ENCODE peak calls at places on chromosomes 7 and 10, in seven cellular contexts. One of them, this sample, is unnamed.

GRCh38 chr7:28093617-28094232 is 86.9 kb downstream of the JAZF1 start:
- DNase-seq in hepatocyte: peak; percentile 75
- DNase-seq in neural progenitor cell: peak; percentile 90
- DNase-seq in cardiac muscle cell: peak; percentile 84
- DNase-seq in heart right ventricle: peak; percentile 57
- DNase-seq in H1: peak; percentile 67
- DNase-seq in transverse colon: peak; percentile 74
- DNase-seq in this sample: peak; percentile 81

GRCh38 chr10:15200626-15201025 is 32.1 kb upstream of the NMT2 start:
- DNase-seq in hepatocyte: peak; percentile 34
- DNase-seq in neural progenitor cell: no peak
- DNase-seq in cardiac muscle cell: peak; percentile 84
- DNase-seq in heart right ventricle: no peak
- DNase-seq in H1: no peak
- DNase-seq in transverse colon: no peak
- DNase-seq in this sample: no peak

GRCh38 chr7:39656415-39656814 is 33.0 kb downstream of the RALA start:
- DNase-seq in hepatocyte: no peak
- DNase-seq in neural progenitor cell: no peak
- DNase-seq in cardiac muscle cell: no peak
- DNase-seq in heart right ventricle: no peak
- DNase-seq in H1: no peak
- DNase-seq in transverse colon: no peak
- DNase-seq in this sample: no peak

GRCh38 chr7:131692131-131692960 is 135.9 kb upstream of the PODXL start:
- DNase-seq in hepatocyte: peak; percentile 86
- DNase-seq in neural progenitor cell: peak; percentile 87
- DNase-seq in cardiac muscle cell: peak; percentile 53
- DNase-seq in heart right ventricle: peak; percentile 35
- DNase-seq in H1: peak; percentile 53
- DNase-seq in transverse colon: peak; percentile 57
- DNase-seq in this sample: peak; percentile 86

GRCh38 chr7:65429642-65430343 is 56.1 kb downstream of the ZNF92 start:
- DNase-seq in hepatocyte: no peak
- DNase-seq in neural progenitor cell: no peak
- DNase-seq in cardiac muscle cell: no peak
- DNase-seq in heart right ventricle: no peak
- DNase-seq in H1: no peak
- DNase-seq in transverse colon: no peak
- DNase-seq in this sample: no peak

GRCh38 chr10:76388321-76388720 is 956.9 kb downstream of the LRMDA start:
- DNase-seq in hepatocyte: no peak
- DNase-seq in neural progenitor cell: no peak
- DNase-seq in cardiac muscle cell: no peak
- DNase-seq in heart right ventricle: no peak
- DNase-seq in H1: no peak
- DNase-seq in transverse colon: no peak
- DNase-seq in this sample: no peak

GRCh38 chr7:139054101-139054500 is 18.3 kb upstream of the ZC3HAV1L start:
- DNase-seq in hepatocyte: no peak
- DNase-seq in neural progenitor cell: no peak
- DNase-seq in cardiac muscle cell: no peak
- DNase-seq in heart right ventricle: no peak
- DNase-seq in H1: no peak
- DNase-seq in transverse colon: no peak
- DNase-seq in this sample: peak; percentile 75

GRCh38 chr10:114611617-114612016 is 46.5 kb downstream of the ABLIM1 start:
- DNase-seq in hepatocyte: no peak
- DNase-seq in neural progenitor cell: no peak
- DNase-seq in cardiac muscle cell: no peak
- DNase-seq in heart right ventricle: no peak
- DNase-seq in H1: no peak
- DNase-seq in transverse colon: no peak
- DNase-seq in this sample: peak; percentile 62

GRCh38 chr10:64708920-64709681 is 1187.9 kb downstream of the REEP3 start:
- DNase-seq in hepatocyte: no peak
- DNase-seq in neural progenitor cell: no peak
- DNase-seq in cardiac muscle cell: no peak
- DNase-seq in heart right ventricle: no peak
- DNase-seq in H1: no peak
- DNase-seq in transverse colon: no peak
- DNase-seq in this sample: no peak

GRCh38 chr10:7407368-7408002 is 3.3 kb downstream of the SFMBT2 start:
- DNase-seq in hepatocyte: peak; percentile 23
- DNase-seq in neural progenitor cell: peak; percentile 20
- DNase-seq in cardiac muscle cell: peak; percentile 34
- DNase-seq in heart right ventricle: peak; percentile 29
- DNase-seq in H1: no peak
- DNase-seq in transverse colon: no peak
- DNase-seq in this sample: no peak

GRCh38 chr7:123871998-123872867 is 27.3 kb downstream of the HYAL4 start:
- DNase-seq in hepatocyte: peak; percentile 77
- DNase-seq in neural progenitor cell: peak; percentile 74
- DNase-seq in cardiac muscle cell: peak; percentile 74
- DNase-seq in heart right ventricle: peak; percentile 15
- DNase-seq in H1: peak; percentile 21
- DNase-seq in transverse colon: peak; percentile 33
- DNase-seq in this sample: peak; percentile 67

GRCh38 chr10:121495719-121496118 is 102.5 kb downstream of the FGFR2 start:
- DNase-seq in hepatocyte: no peak
- DNase-seq in neural progenitor cell: no peak
- DNase-seq in cardiac muscle cell: no peak
- DNase-seq in heart right ventricle: no peak
- DNase-seq in H1: no peak
- DNase-seq in transverse colon: no peak
- DNase-seq in this sample: no peak

GRCh38 chr7:29190349-29191045 is 4.1 kb upstream of the CHN2 start:
- DNase-seq in hepatocyte: peak; percentile 27
- DNase-seq in neural progenitor cell: no peak
- DNase-seq in cardiac muscle cell: no peak
- DNase-seq in heart right ventricle: no peak
- DNase-seq in H1: no peak
- DNase-seq in transverse colon: no peak
- DNase-seq in this sample: no peak

GRCh38 chr7:29189743-29190201 is 4.8 kb upstream of the CHN2 start:
- DNase-seq in hepatocyte: peak; percentile 83
- DNase-seq in neural progenitor cell: peak; percentile 93
- DNase-seq in cardiac muscle cell: peak; percentile 54
- DNase-seq in heart right ventricle: peak; percentile 55
- DNase-seq in H1: peak; percentile 94
- DNase-seq in transverse colon: peak; percentile 67
- DNase-seq in this sample: peak; percentile 88

GRCh38 chr7:29179110-29179509 is 15.5 kb upstream of the CHN2 start:
- DNase-seq in hepatocyte: no peak
- DNase-seq in neural progenitor cell: no peak
- DNase-seq in cardiac muscle cell: no peak
- DNase-seq in heart right ventricle: no peak
- DNase-seq in H1: no peak
- DNase-seq in transverse colon: no peak
- DNase-seq in this sample: no peak

GRCh38 chr7:29184599-29184998 is 10.0 kb upstream of the CHN2 start:
- DNase-seq in hepatocyte: no peak
- DNase-seq in neural progenitor cell: no peak
- DNase-seq in cardiac muscle cell: no peak
- DNase-seq in heart right ventricle: no peak
- DNase-seq in H1: no peak
- DNase-seq in transverse colon: no peak
- DNase-seq in this sample: no peak
- H3K27ac ChIP-seq in hepatocyte: no peak overlapping the region
- H3K27ac ChIP-seq in neural progenitor cell: no peak overlapping the region
- H3K27ac ChIP-seq in cardiac muscle cell: no peak overlapping the region
- H3K27ac ChIP-seq in heart right ventricle: no peak overlapping the region
- H3K27ac ChIP-seq in H1: no peak overlapping the region
- H3K27ac ChIP-seq in transverse colon: no peak overlapping the region
- H3K27ac ChIP-seq in this sample: no peak overlapping the region

DNA sequence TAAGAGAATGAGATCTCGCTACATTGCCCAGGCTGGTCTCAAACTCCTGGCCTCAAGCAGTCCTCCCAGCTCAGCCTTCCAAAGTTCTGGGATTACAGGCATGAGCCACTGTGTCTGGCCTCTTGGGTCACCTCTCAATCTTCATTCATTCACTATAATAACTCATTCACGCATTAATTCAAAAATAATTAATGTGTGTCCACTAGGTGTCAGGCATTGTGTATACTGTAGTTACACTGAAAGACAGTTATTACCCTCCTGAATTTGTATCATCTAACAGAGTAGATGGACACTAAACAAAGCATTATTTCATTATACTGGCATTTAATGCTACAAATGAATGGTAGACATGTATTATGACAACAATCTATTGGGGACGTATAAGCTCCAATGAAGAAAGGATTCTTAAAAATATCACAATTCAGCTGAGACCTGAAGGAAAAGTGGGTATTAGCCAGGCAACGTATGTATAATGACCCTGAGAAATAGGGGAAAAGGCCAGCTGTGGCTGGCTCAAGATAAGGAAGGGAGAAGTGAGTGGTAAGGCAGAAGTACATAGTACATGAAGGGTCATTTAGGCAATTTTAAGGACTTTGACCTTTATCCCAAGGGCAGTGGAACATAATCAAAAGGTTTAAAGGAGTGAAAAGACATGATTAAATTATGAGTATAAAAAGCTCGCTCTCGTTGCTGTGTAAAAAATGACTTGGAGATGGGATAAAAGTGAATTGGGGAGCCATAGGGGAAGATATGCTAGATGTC is 150.7 kb downstream of the BTAF1 start:
- DNase-seq in hepatocyte: no peak
- DNase-seq in neural progenitor cell: no peak
- DNase-seq in cardiac muscle cell: peak; percentile 25
- DNase-seq in heart right ventricle: no peak
- DNase-seq in H1: no peak
- DNase-seq in transverse colon: no peak
- DNase-seq in this sample: no peak
- TF ChIP-seq CTCF in hepatocyte: no peak
- TF ChIP-seq CTCF in neural progenitor cell: no peak
- TF ChIP-seq CTCF in cardiac muscle cell: peak; percentile 27
- TF ChIP-seq CTCF in heart right ventricle: no peak
- TF ChIP-seq CTCF in H1: no peak
- TF ChIP-seq CTCF in transverse colon: no peak
- TF ChIP-seq CTCF in this sample: no peak

GRCh38 chr10:62068464-62068863 is 167.0 kb downstream of the ARID5B start:
- DNase-seq in hepatocyte: no peak
- DNase-seq in neural progenitor cell: no peak
- DNase-seq in cardiac muscle cell: no peak
- DNase-seq in heart right ventricle: no peak
- DNase-seq in H1: no peak
- DNase-seq in transverse colon: no peak
- DNase-seq in this sample: no peak

GRCh38 chr10:62067560-62067959 is 166.1 kb downstream of the ARID5B start:
- DNase-seq in hepatocyte: no peak
- DNase-seq in neural progenitor cell: no peak
- DNase-seq in cardiac muscle cell: no peak
- DNase-seq in heart right ventricle: no peak
- DNase-seq in H1: no peak
- DNase-seq in transverse colon: no peak
- DNase-seq in this sample: no peak

GRCh38 chr10:62071846-62072281 is 170.4 kb downstream of the ARID5B start:
- DNase-seq in hepatocyte: no peak
- DNase-seq in neural progenitor cell: peak; percentile 19
- DNase-seq in cardiac muscle cell: no peak
- DNase-seq in heart right ventricle: no peak
- DNase-seq in H1: no peak
- DNase-seq in transverse colon: no peak
- DNase-seq in this sample: no peak

GRCh38 chr10:62072901-62073300 is 171.4 kb downstream of the ARID5B start:
- DNase-seq in hepatocyte: no peak
- DNase-seq in neural progenitor cell: no peak
- DNase-seq in cardiac muscle cell: peak; percentile 61
- DNase-seq in heart right ventricle: no peak
- DNase-seq in H1: no peak
- DNase-seq in transverse colon: no peak
- DNase-seq in this sample: no peak

GRCh38 chr10:62069452-62070191 is 168.1 kb downstream of the ARID5B start:
- DNase-seq in hepatocyte: no peak
- DNase-seq in neural progenitor cell: no peak
- DNase-seq in cardiac muscle cell: no peak
- DNase-seq in heart right ventricle: no peak
- DNase-seq in H1: no peak
- DNase-seq in transverse colon: no peak
- DNase-seq in this sample: no peak
- H3K36me3 ChIP-seq in hepatocyte: no peaks in the 10 kb centered on the region
- H3K36me3 ChIP-seq in neural progenitor cell: no peaks in the 10 kb centered on the region
- H3K36me3 ChIP-seq in cardiac muscle cell: no peaks in the 10 kb centered on the region
- H3K36me3 ChIP-seq in heart right ventricle: peaks cover 100% of the 10 kb centered on the region
- H3K36me3 ChIP-seq in H1: no peaks in the 10 kb centered on the region
- H3K36me3 ChIP-seq in transverse colon: peaks cover 41% of the 10 kb centered on the region
- H3K36me3 ChIP-seq in this sample: no peaks in the 10 kb centered on the region

GRCh38 chr10:79272353-79272752 is 74.9 kb upstream of the PPIF start:
- DNase-seq in hepatocyte: no peak
- DNase-seq in neural progenitor cell: no peak
- DNase-seq in cardiac muscle cell: no peak
- DNase-seq in heart right ventricle: no peak
- DNase-seq in H1: no peak
- DNase-seq in transverse colon: no peak
- DNase-seq in this sample: no peak
- H3K27ac ChIP-seq in hepatocyte: no peak overlapping the region
- H3K27ac ChIP-seq in neural progenitor cell: no peak overlapping the region
- H3K27ac ChIP-seq in cardiac muscle cell: peak overlapping the region; percentile 30
- H3K27ac ChIP-seq in heart right ventricle: peak overlapping the region; percentile 87
- H3K27ac ChIP-seq in H1: no peak overlapping the region
- H3K27ac ChIP-seq in transverse colon: peak overlapping the region; percentile 85
- H3K27ac ChIP-seq in this sample: no peak overlapping the region

GRCh38 chr10:83965473-83965872 is 173.8 kb upstream of the GHITM start:
- DNase-seq in hepatocyte: no peak
- DNase-seq in neural progenitor cell: peak; percentile 58
- DNase-seq in cardiac muscle cell: no peak
- DNase-seq in heart right ventricle: no peak
- DNase-seq in H1: no peak
- DNase-seq in transverse colon: no peak
- DNase-seq in this sample: no peak
- TF ChIP-seq CTCF in hepatocyte: no peak
- TF ChIP-seq CTCF in neural progenitor cell: peak; percentile 41
- TF ChIP-seq CTCF in cardiac muscle cell: no peak
- TF ChIP-seq CTCF in heart right ventricle: no peak
- TF ChIP-seq CTCF in H1: peak; percentile 60
- TF ChIP-seq CTCF in transverse colon: no peak
- TF ChIP-seq CTCF in this sample: peak; percentile 45

GRCh38 chr10:103619424-103620356 is 126.2 kb downstream of the NEURL1 start:
- DNase-seq in hepatocyte: no peak
- DNase-seq in neural progenitor cell: no peak
- DNase-seq in cardiac muscle cell: no peak
- DNase-seq in heart right ventricle: no peak
- DNase-seq in H1: no peak
- DNase-seq in transverse colon: no peak
- DNase-seq in this sample: no peak
- H3K36me3 ChIP-seq in hepatocyte: no peaks in the 10 kb centered on the region
- H3K36me3 ChIP-seq in neural progenitor cell: no peaks in the 10 kb centered on the region
- H3K36me3 ChIP-seq in cardiac muscle cell: peaks cover 11% of the 10 kb centered on the region
- H3K36me3 ChIP-seq in heart right ventricle: peaks cover 61% of the 10 kb centered on the region
- H3K36me3 ChIP-seq in H1: no peaks in the 10 kb centered on the region
- H3K36me3 ChIP-seq in transverse colon: peaks cover 4% of the 10 kb centered on the region
- H3K36me3 ChIP-seq in this sample: no peaks in the 10 kb centered on the region

DNA sequence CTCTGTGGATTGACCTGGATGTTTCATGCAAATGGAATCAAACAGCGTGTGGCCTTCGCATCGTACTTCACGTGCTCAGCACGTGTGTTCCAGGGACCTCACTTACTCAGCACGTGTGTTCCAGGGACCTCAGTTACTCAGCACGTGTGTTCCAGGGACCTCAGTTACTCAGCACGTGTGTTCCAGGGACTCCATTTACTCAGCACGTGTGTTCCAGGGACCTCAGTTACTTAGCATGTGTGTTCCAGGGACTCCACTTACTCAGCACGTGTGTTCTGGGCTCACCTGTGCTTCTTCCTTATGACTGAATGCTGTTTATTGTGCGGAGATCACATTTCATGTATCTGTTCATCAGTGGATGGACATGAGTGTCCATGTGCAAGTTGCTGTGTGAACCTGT is 22.0 kb downstream of the INPP5A start:
- DNase-seq in hepatocyte: no peak
- DNase-seq in neural progenitor cell: no peak
- DNase-seq in cardiac muscle cell: no peak
- DNase-seq in heart right ventricle: no peak
- DNase-seq in H1: no peak
- DNase-seq in transverse colon: no peak
- DNase-seq in this sample: no peak
- H3K27ac ChIP-seq in hepatocyte: no peak overlapping the region
- H3K27ac ChIP-seq in neural progenitor cell: no peak overlapping the region
- H3K27ac ChIP-seq in cardiac muscle cell: no peak overlapping the region
- H3K27ac ChIP-seq in heart right ventricle: no peak overlapping the region
- H3K27ac ChIP-seq in H1: no peak overlapping the region
- H3K27ac ChIP-seq in transverse colon: no peak overlapping the region
- H3K27ac ChIP-seq in this sample: no peak overlapping the region

This sample was measured in WERI-Rb-1.